ENCODE peak calls at places on chromosomes 7 and 10, in five cellular contexts. A, W, R, O and G are unnamed samples. For H3K4me1, the result is how much of the 10 kb centered on the place peaks cover.

GRCh38 chr10:112208981-112209380 is 25.4 kb upstream of the GPAM start:
- DNase-seq in A (no peak), W (no peak), R (no peak), O (no peak), G (no peak)

GRCh38 chr10:114825513-114826253 is 4.1 kb downstream of the FHIP2A start:
- DNase-seq in A (no peak), W (peak), R (no peak), O (no peak), G (no peak)

GRCh38 chr7:116621649-116622048 is 50.3 kb upstream of the MET start:
- DNase-seq in A (no peak), W (no peak), R (no peak), O (no peak), G (no peak)

GRCh38 chr10:50576245-50576815 is 47.4 kb downstream of the SGMS1 start:
- DNase-seq in A (no peak), W (no peak), R (peak), O (no peak), G (peak)

GRCh38 chr10:58784361-58784760 is 271.7 kb downstream of the BICC1 start:
- DNase-seq in A (no peak), W (no peak), R (no peak), O (no peak), G (no peak)

GRCh38 chr10:14617850-14618249 is 156.8 kb downstream of the FAM107B start:
- DNase-seq in A (no peak), W (no peak), R (peak), O (no peak), G (no peak)

GRCh38 chr10:43689618-43689954 is 40.9 kb upstream of the ZNF32 start:
- DNase-seq in A (peak), W (peak), R (peak), O (peak), G (no peak)

GRCh38 chr10:6671976-6672375 is 91.9 kb upstream of the PRKCQ start:
- DNase-seq in A (no peak), W (no peak), R (no peak), O (no peak), G (no peak)

GRCh38 chr10:106327747-106328146 is 836.8 kb downstream of the SORCS1 start:
- DNase-seq in A (no peak), W (no peak), R (no peak), O (no peak), G (no peak)

GRCh38 chr7:124893140-124893810 is 36.4 kb downstream of the POT1 start:
- DNase-seq in A (no peak), W (no peak), R (no peak), O (no peak), G (no peak)

GRCh38 chr7:140475747-140476333 is 3.5 kb downstream of the MKRN1 start:
- DNase-seq in A (peak), W (peak), R (peak), O (peak), G (peak)
- H3K4me1 ChIP-seq in A (under half), W (under half), R (under half), O (under half), G (under half)

GRCh38 chr7:1533255-1533568 is 2.7 kb downstream of the MAFK start:
- DNase-seq in A (no peak), W (peak), R (no peak), O (no peak), G (no peak)
- H3K4me1 ChIP-seq in A (under half), W (half or more), R (under half), O (under half), G (under half)

GRCh38 chr7:94421711-94422110 is 27.0 kb downstream of the COL1A2 start:
- DNase-seq in A (no peak), W (no peak), R (no peak), O (no peak), G (no peak)
- H3K4me1 ChIP-seq in A (under half), W (under half), R (under half), O (under half), G (under half)

GRCh38 chr10:77922055-77922454 is 4.5 kb downstream of the DLG5 start:
- DNase-seq in A (no peak), W (no peak), R (no peak), O (no peak), G (no peak)
- H3K4me1 ChIP-seq in A (under half), W (under half), R (under half), O (under half), G (under half)

GRCh38 chr7:131654668-131655326 is 98.4 kb upstream of the PODXL start:
- DNase-seq in A (peak), W (peak), R (peak), O (peak), G (peak)
- H3K4me1 ChIP-seq in A (under half), W (under half), R (under half), O (under half), G (under half)

GRCh38 chr7:2070151-2070763 is 162.5 kb downstream of the MAD1L1 start:
- DNase-seq in A (no peak), W (no peak), R (no peak), O (no peak), G (no peak)
- H3K4me1 ChIP-seq in A (under half), W (under half), R (under half), O (under half), G (under half)